ENCODE peak calls at places on chromosomes 2 and 18, in four cellular contexts. C is RWPE1, F is fibroblast of lung, N is sigmoid colon. P is an unnamed sample.

GRCh38 chr2:188512456-188512855 is 220.8 kb downstream of the GULP1 start:
- DNase-seq in F (peak; percentile 63), N (no peak), C (peak; percentile 9), P (peak; percentile 92)

GRCh38 chr18:37422116-37422515 is 143.5 kb downstream of the CELF4 start:
- DNase-seq in N (no peak), C (no peak), F (no peak), P (no peak)

GRCh38 chr2:112583497-112584133 is 794 bp upstream of the CHCHD5 start:
- DNase-seq in N (no peak), C (no peak), F (peak; percentile 17), P (no peak)

GRCh38 chr2:11397046-11397445 is 52.6 kb upstream of the ROCK2 start:
- DNase-seq in C (no peak), N (no peak), F (no peak), P (no peak)

GRCh38 chr2:105584437-105585010 is 160.2 kb upstream of the NCK2 start:
- DNase-seq in C (no peak), N (no peak), F (no peak), P (peak; percentile 24)

GRCh38 chr2:112156152-112156986 is 18.2 kb downstream of the FBLN7 start:
- DNase-seq in C (peak; percentile 11), N (no peak), F (peak; percentile 73), P (peak; percentile 88)

GRCh38 chr2:66423391-66423790 is 11.5 kb upstream of the MEIS1 start:
- DNase-seq in F (no peak), C (no peak), N (no peak), P (no peak)

GRCh38 chr2:160584972-160585494 is 91.4 kb upstream of the RBMS1 start:
- DNase-seq in F (peak; percentile 61), C (no peak), N (no peak), P (no peak)

GRCh38 chr2:175063741-175064140 is 58.6 kb upstream of the CHN1 start:
- DNase-seq in N (no peak), F (peak; percentile 74), C (peak; percentile 20), P (no peak)

GRCh38 chr2:74845217-74845751 is 11.4 kb downstream of the HK2 start:
- DNase-seq in C (peak; percentile 90), N (peak; percentile 82), F (peak; percentile 93), P (peak; percentile 70)

GRCh38 chr18:44594779-44595467 is 85.8 kb upstream of the SETBP1 start:
- DNase-seq in C (peak; percentile 24), N (no peak), F (peak; percentile 86), P (peak; percentile 2)

GRCh38 chr2:19176977-19177376 is 181.4 kb downstream of the OSR1 start:
- DNase-seq in F (peak; percentile 78), N (no peak), C (no peak), P (no peak)

GRCh38 chr18:2965797-2966196 is 47.1 kb downstream of the LPIN2 start:
- DNase-seq in C (no peak), F (no peak), N (no peak), P (no peak)

GRCh38 chr18:2968559-2968958 is 44.4 kb downstream of the LPIN2 start:
- DNase-seq in N (no peak), C (no peak), F (no peak), P (no peak)

GRCh38 chr18:2969695-2970094 is 43.2 kb downstream of the LPIN2 start:
- DNase-seq in N (no peak), F (no peak), C (no peak), P (no peak)

GRCh38 chr18:2967820-2968219 is 45.1 kb downstream of the LPIN2 start:
- DNase-seq in F (no peak), N (no peak), C (no peak), P (no peak)

DNA sequence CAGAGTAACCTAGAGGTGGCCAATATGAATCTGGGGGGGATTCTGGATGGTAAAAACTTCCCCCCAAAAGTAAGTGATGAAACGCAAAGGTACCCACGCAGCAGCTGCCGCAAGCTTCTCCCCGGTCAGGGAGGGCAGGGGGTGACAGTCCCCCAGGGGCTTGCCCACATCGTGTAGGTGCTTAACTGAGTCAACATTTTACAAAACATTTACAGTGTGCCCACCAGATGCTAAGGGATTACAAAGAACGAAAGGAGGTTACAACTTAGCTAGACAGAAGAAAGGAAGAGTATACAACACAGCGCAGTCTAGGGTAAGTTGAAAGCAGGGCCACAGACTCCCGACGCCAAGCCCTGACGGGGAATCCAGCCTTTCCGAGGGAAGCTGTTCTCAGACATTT is 45.6 kb downstream of the LPIN2 start:
- DNase-seq in F (no peak), C (no peak), N (no peak), P (no peak)
- H3K27ac ChIP-seq in F (no peak overlapping the region), C (no peak overlapping the region), N (no peak overlapping the region), P (no peak overlapping the region)

DNA sequence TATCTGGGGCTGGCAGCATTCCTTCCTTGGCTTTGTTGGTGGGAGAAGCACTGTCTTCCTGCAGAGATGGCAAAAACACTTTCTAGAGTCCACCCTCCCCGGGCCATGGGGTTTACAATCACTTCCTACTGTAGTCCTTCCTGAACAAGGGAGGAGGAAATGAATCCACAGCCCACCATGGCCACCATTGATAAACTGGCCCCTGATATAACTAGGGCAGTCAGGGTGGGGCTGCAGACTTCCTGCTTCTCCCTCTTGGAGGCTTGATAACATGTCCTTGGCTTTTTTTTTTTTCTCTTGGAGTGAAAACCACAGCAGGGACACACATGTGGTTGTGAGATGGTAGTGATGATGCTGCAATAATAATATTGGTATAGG is 437.8 kb downstream of the ZNF521 start:
- DNase-seq in C (no peak), N (no peak), F (no peak), P (no peak)
- H3K27ac ChIP-seq in C (no peak overlapping the region), N (no peak overlapping the region), F (no peak overlapping the region), P (no peak overlapping the region)

GRCh38 chr2:236967499-236967783 is 118.2 kb upstream of the COPS8 start:
- DNase-seq in F (peak; percentile 8), N (no peak), C (no peak), P (no peak)
- H3K27ac ChIP-seq in F (no peak overlapping the region), N (no peak overlapping the region), C (no peak overlapping the region), P (no peak overlapping the region)

DNA sequence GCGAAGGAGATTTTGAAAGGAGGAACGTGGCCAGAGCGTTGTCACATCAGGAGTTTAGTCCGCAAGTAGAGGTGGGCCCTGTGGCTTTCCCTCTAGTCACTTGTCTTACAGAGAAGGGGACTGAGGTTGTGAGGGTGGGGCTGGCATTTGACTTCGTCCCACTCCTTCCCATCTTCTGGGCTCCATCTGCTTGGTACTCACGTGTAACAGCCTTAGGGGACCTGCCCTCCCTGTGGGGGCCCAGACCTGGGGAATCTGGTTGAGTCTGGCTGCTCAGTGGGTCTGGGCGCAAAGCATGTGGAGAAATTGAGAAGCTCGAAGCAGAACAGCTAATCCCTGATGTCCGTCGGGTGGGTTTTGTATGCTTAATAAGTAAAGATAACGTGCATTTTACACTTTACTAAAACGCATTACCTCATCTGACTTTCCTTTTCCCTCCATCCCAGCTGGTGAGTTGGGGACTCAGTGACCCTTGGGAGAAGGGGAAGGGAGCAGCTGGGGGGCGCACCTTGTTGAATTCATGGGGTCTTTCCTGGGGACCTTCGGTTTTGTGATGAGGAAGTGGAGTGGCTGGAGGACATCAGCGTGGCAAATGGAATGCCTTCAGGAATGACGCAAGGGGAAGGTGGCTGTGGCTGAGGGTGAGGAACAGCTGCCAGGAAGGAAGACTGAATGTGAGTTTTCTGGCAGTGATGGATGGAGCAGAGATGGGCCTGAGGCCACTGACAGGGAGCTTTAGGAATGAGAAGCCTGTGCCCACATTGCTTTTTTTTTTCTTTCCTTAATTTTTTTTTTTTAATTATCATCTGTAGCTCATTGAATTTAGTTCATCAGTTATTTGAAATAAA is 44.8 kb downstream of the ASAP2 start:
- DNase-seq in F (peak; percentile 84), N (no peak), C (peak; percentile 87), P (peak; percentile 94)
- H3K27ac ChIP-seq in F (peak overlapping the region; percentile 60), N (peak overlapping the region; percentile 39), C (peak overlapping the region; percentile 95), P (peak overlapping the region; percentile 97)

GRCh38 chr2:27901219-27901618 is 10.7 kb downstream of the BABAM2 start:
- DNase-seq in C (no peak), N (no peak), F (peak; percentile 55), P (no peak)
- H3K27ac ChIP-seq in C (no peak overlapping the region), N (no peak overlapping the region), F (no peak overlapping the region), P (no peak overlapping the region)

DNA sequence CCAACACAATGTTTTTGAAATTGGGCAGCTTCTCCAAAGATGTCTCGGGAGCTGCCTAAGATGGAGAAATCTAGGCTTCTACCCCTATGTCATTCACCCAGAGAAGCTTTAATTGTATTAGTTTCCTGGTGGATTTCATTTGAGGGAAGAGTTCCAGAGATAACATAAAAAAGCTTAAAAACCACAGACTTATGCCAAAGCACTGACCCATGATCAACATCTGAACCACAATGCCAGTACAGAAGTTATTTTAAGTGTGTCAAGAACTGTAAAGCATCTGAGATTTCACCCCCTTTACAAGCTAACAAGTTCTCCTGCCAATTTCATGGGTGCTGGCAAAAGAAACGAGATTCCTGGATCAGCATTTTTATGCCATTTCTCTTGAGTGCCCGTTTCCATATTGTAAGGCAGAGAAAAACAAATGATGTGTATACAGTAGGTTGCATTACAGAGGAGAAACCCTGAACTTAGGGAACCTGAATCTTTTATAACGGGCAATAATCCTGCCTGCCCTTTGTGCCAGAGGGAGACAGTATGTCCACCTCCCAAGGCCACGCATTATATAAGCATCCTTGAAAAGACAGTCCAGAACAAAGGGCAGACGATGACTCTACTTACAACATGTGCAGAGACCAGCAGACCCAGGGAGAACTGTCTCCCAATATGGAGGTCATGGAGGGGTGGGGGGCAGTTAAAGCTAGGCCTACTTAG is 44.1 kb downstream of the MREG start:
- DNase-seq in N (no peak), C (no peak), F (peak; percentile 78), P (peak; percentile 16)
- H3K27ac ChIP-seq in N (no peak overlapping the region), C (no peak overlapping the region), F (no peak overlapping the region), P (no peak overlapping the region)

GRCh38 chr2:192146069-192147006 is 48.4 kb downstream of the TMEFF2 start:
- DNase-seq in F (peak; percentile 88), C (peak; percentile 55), N (no peak), P (no peak)
- H3K27ac ChIP-seq in F (no peak overlapping the region), C (no peak overlapping the region), N (no peak overlapping the region), P (peak overlapping the region; percentile 0)

GRCh38 chr2:33304032-33304864 is 172.2 kb upstream of the RASGRP3 start:
- DNase-seq in C (no peak), N (no peak), F (no peak), P (no peak)
- H3K27ac ChIP-seq in C (no peak overlapping the region), N (peak overlapping the region; percentile 74), F (no peak overlapping the region), P (no peak overlapping the region)

GRCh38 chr2:20617081-20617575 is 33.8 kb downstream of the HS1BP3 start:
- DNase-seq in F (no peak), C (no peak), N (peak; percentile 96), P (peak; percentile 92)
- H3K27ac ChIP-seq in F (peak overlapping the region; percentile 92), C (peak overlapping the region; percentile 75), N (peak overlapping the region; percentile 98), P (peak overlapping the region; percentile 55)

DNA sequence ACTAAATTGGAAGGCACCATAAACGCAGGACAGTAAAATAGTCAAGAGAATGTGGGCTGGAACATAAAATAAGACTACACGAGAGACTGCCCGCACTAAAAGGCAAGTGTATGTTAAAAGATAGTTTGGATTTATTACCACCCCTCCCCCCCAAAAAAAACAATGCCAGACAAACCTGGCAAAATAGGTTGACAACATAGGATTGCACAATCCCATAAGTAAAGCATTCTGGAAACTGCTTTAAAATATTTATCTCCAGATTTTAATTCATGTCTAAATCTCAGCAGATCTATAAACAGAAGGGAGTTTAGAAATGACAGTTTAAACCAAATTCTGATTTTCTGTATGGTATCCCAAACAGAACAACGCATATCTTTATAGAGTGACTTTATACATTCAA is 455.1 kb downstream of the ERBB4 start:
- DNase-seq in N (no peak), F (no peak), C (no peak), P (no peak)
- H3K27ac ChIP-seq in N (no peak overlapping the region), F (no peak overlapping the region), C (no peak overlapping the region), P (no peak overlapping the region)